ENCODE peak calls at places on chromosomes 5 and 9, in four cellular contexts. P, F, U and Z are unnamed samples.

GRCh38 chr5:73135429-73136276 is 15.3 kb downstream of the TMEM171 start:
- DNase-seq in U (peak; percentile 53), P (peak; percentile 42), F (no peak), Z (peak; percentile 45)

GRCh38 chr5:32613050-32613672 is 27.8 kb downstream of the SUB1 start:
- DNase-seq in F (peak; percentile 72), U (peak; percentile 76), P (peak; percentile 75), Z (peak; percentile 78)

GRCh38 chr9:124889006-124889405 is 27.1 kb downstream of the ARPC5L start:
- DNase-seq in U (no peak), P (no peak), F (no peak), Z (no peak)

GRCh38 chr9:88433583-88434240 is 45.5 kb downstream of the SPIN1 start:
- DNase-seq in F (no peak), U (no peak), P (peak; percentile 56), Z (peak; percentile 41)

GRCh38 chr5:16617272-16617973 is 626 bp upstream of the RETREG1 start:
- DNase-seq in U (peak; percentile 56), P (no peak), F (no peak), Z (no peak)

GRCh38 chr9:74949859-74950258 is 2.9 kb downstream of the C9orf40 start:
- DNase-seq in P (no peak), F (no peak), U (no peak), Z (no peak)

GRCh38 chr5:158119852-158120708 is 261.1 kb upstream of the CLINT1 start:
- DNase-seq in U (no peak), P (peak; percentile 13), F (no peak), Z (no peak)

GRCh38 chr9:133992780-133993634 is 883 bp upstream of the VAV2 start:
- DNase-seq in P (peak; percentile 88), U (peak; percentile 78), F (peak; percentile 70), Z (peak; percentile 89)

GRCh38 chr9:94881454-94881853 is 155.0 kb downstream of the AOPEP start:
- DNase-seq in P (no peak), F (no peak), U (no peak), Z (no peak)

GRCh38 chr5:168023190-168023589 is 268.3 kb upstream of the WWC1 start:
- DNase-seq in U (no peak), F (no peak), P (no peak), Z (no peak)

GRCh38 chr5:39755986-39756385 is 331.2 kb upstream of the DAB2 start:
- DNase-seq in P (peak; percentile 96), F (no peak), U (no peak), Z (peak; percentile 90)

GRCh38 chr9:105205787-105206511 is 38.5 kb upstream of the SLC44A1 start:
- DNase-seq in P (peak; percentile 94), F (no peak), U (no peak), Z (no peak)

GRCh38 chr5:71974165-71974564 is 133.1 kb upstream of the MAP1B start:
- DNase-seq in P (no peak), F (no peak), U (no peak), Z (peak; percentile 16)

GRCh38 chr9:123544007-123544827 is 188.2 kb downstream of the CRB2 start:
- DNase-seq in U (no peak), F (peak; percentile 39), P (peak; percentile 54), Z (peak; percentile 55)

GRCh38 chr9:70835323-70835722 is 286.1 kb downstream of the TRPM3 start:
- DNase-seq in P (no peak), F (no peak), U (no peak), Z (no peak)

GRCh38 chr9:81693639-81694378 is 4.5 kb upstream of the TLE1 start:
- DNase-seq in P (no peak), F (no peak), U (no peak), Z (peak; percentile 8)

GRCh38 chr9:137666950-137667670 is 48.3 kb downstream of the EHMT1 start:
- DNase-seq in F (peak; percentile 62), P (no peak), U (peak; percentile 87), Z (no peak)

GRCh38 chr9:98869866-98870265 is 62.4 kb downstream of the GALNT12 start:
- DNase-seq in U (no peak), P (no peak), F (no peak), Z (no peak)

GRCh38 chr9:107465467-107466451 is 23.8 kb downstream of the KLF4 start:
- DNase-seq in U (peak; percentile 74), P (peak; percentile 33), F (peak; percentile 51), Z (peak; percentile 71)

GRCh38 chr9:35519697-35520403 is 29.9 kb downstream of the RUSC2 start:
- DNase-seq in F (no peak), P (no peak), U (no peak), Z (no peak)

GRCh38 chr9:124928116-124928515 is 12.8 kb downstream of the GOLGA1 start:
- DNase-seq in P (no peak), U (no peak), F (no peak), Z (no peak)

GRCh38 chr9:112624711-112625707 is 92.9 kb downstream of the INIP start:
- DNase-seq in U (no peak), F (no peak), P (peak; percentile 12), Z (no peak)

GRCh38 chr5:17248999-17249634 is 31.7 kb downstream of the BASP1 start:
- DNase-seq in U (no peak), P (peak; percentile 99), F (no peak), Z (peak; percentile 98)

GRCh38 chr5:8340739-8341344 is 471.9 kb downstream of the MTRR start:
- DNase-seq in F (no peak), U (no peak), P (peak; percentile 23), Z (peak; percentile 14)

GRCh38 chr5:159456722-159457462 is 126.6 kb upstream of the IL12B start:
- DNase-seq in F (no peak), U (no peak), P (peak; percentile 59), Z (peak; percentile 61)

GRCh38 chr9:94623253-94623652 is 16.1 kb downstream of the FBP1 start:
- DNase-seq in F (peak; percentile 39), U (peak; percentile 82), P (no peak), Z (peak; percentile 43)

GRCh38 chr5:65446682-65447081 is 35.0 kb downstream of the ADAMTS6 start:
- DNase-seq in P (no peak), F (no peak), U (no peak), Z (no peak)

GRCh38 chr5:156460496-156460895 is 133.5 kb downstream of the SGCD start:
- DNase-seq in P (peak; percentile 54), F (no peak), U (no peak), Z (no peak)

GRCh38 chr5:180625125-180625790 is 24.1 kb downstream of the FLT4 start:
- DNase-seq in F (no peak), U (no peak), P (no peak), Z (no peak)

GRCh38 chr5:140075371-140075770 is 32.3 kb upstream of the NRG2 start:
- DNase-seq in F (no peak), U (no peak), P (peak; percentile 23), Z (no peak)

DNA sequence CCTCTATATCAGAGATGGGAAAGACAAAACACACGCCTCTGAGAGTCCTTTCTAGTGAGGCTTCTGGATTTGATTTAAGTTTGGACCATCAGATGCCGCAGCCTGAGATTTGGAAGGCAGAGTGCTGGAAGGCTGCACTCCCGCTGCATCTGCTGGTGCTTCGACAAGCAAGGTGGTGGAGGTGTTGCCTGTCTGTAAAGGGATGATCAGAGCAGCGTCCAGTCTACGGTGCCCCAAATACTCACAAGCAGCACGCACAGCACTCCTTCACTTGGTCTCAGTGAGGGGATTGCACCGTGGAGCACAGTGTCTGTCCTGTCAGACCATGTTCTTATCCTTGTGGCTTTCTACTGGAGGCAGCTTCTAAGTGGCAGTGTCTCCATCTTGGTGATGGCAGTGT is 221.4 kb downstream of the GADD45G start:
- DNase-seq in U (no peak), P (no peak), F (no peak), Z (no peak)
- H3K4me1 ChIP-seq in U (no peaks in the 10 kb centered on the region), P (no peaks in the 10 kb centered on the region), F (no peaks in the 10 kb centered on the region), Z (no peaks in the 10 kb centered on the region)

GRCh38 chr5:132963175-132964104 is at the start of gene AFF4:
- DNase-seq in U (peak; percentile 97), P (peak; percentile 95), F (peak; percentile 94), Z (peak; percentile 97)
- H3K14ac ChIP-seq in U (peak within 1 kb of the TSS; percentile 84), P (peak within 1 kb of the TSS; percentile 90), F (peak within 1 kb of the TSS; percentile 97), Z (no peak within 1 kb of the TSS)

GRCh38 chr5:135568923-135569360 is 9.8 kb downstream of the CXCL14 start:
- DNase-seq in P (no peak), F (no peak), U (no peak), Z (no peak)

GRCh38 chr5:135565691-135566421 is 12.9 kb downstream of the CXCL14 start:
- DNase-seq in F (peak; percentile 61), P (peak; percentile 52), U (peak; percentile 85), Z (peak; percentile 41)

GRCh38 chr5:135566422-135567416 is 12.1 kb downstream of the CXCL14 start:
- DNase-seq in U (no peak), P (no peak), F (no peak), Z (no peak)

GRCh38 chr5:135568241-135568640 is 10.6 kb downstream of the CXCL14 start:
- DNase-seq in U (no peak), F (no peak), P (no peak), Z (no peak)

DNA sequence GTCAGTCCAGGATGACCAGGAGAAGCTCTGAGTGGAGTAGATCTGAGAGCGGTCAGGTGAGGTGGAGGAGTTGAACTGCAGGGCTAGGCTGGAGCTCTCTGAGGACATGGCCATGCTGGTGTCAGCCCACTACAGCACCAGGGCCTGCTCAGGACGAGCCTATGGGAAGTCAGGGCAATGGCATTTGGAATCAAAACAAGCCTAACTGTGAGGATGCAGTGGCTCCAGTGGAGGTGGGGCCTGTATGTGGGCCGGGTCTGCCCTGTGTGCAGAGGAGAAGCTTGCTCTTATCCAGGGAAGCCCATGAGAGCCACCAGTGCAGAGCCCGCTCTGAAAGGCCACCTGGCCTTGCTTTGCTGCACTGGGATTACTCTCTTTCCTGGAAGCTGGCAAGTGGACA is 11.1 kb downstream of the CXCL14 start:
- DNase-seq in P (peak; percentile 35), F (no peak), U (no peak), Z (no peak)
- H3K4me1 ChIP-seq in P (no peaks in the 10 kb centered on the region), F (no peaks in the 10 kb centered on the region), U (peaks cover 10% of the 10 kb centered on the region), Z (peaks cover 11% of the 10 kb centered on the region)

GRCh38 chr9:135802876-135803419 is 101.0 kb downstream of the KCNT1 start:
- DNase-seq in F (no peak), P (no peak), U (no peak), Z (no peak)

GRCh38 chr9:135803441-135803840 is 101.5 kb downstream of the KCNT1 start:
- DNase-seq in F (no peak), U (no peak), P (no peak), Z (no peak)

GRCh38 chr9:135804588-135805421 is 102.5 kb downstream of the CAMSAP1 start:
- DNase-seq in F (no peak), P (peak; percentile 52), U (peak; percentile 65), Z (peak; percentile 3)

GRCh38 chr9:135809166-135809565 is 98.2 kb downstream of the CAMSAP1 start:
- DNase-seq in U (no peak), F (no peak), P (peak; percentile 58), Z (peak; percentile 24)

DNA sequence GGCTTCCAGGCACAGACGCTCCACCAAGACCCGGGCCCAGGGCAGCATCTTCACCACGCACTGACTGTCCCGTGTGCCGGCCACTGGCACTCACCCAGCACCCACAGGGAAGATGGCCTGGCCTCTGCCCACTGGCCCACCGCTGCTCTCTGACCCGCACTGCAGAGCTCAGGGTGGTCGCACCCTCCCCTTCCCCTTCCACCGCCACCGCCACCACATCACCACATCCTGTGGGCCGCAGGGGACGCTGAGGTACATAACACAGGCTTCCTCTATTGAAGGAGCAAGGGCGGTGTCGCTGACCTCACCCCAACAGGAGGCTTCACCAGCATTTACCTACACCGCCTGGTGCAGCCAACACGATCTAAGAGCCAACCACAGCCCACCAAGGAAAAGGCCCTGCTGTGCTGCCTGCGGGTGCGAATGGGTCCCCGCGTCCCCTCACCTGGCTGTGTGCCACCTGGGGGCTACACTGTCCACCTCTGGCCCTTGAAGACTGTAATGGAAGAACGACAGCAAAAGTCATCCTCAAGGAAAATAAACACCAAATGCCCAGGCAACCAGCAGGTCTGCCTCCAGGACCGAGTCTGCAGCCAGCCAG is 101.8 kb downstream of the CAMSAP1 start:
- DNase-seq in F (no peak), U (peak; percentile 31), P (no peak), Z (no peak)
- H3K14ac ChIP-seq in F (peak overlapping the region; percentile 72), U (no peak overlapping the region), P (no peak overlapping the region), Z (no peak overlapping the region)